ENCODE peak calls at places on chromosomes 2 and 18, in seven cellular contexts. N is SIG-M5; B is EL; L is ureter; V is stimulated activated CD8-positive, alpha-beta memory T cell treated with anti-CD3 and anti-CD28 coated beads, Interleukin-15, amount 100 ng/mL, for 24 hours; Q is activated naive CD4-positive, alpha-beta T cell treated with Interleukin-2 at 50 U/mL for 16 hours; O is activated CD4-positive, alpha-beta T cell treated with anti-CD3 and anti-CD28 coated beads, Interleukin-2, amount 50 U/mL, for 4 hours. Y is an unnamed sample.

GRCh38 chr2:70124983-70125480 is 37.8 kb downstream of the PCBP1 start:
- DNase-seq in N (peak; percentile 30), B (peak; percentile 42), L (peak; percentile 71), V (no peak), Q (peak; percentile 69), O (peak; percentile 55), Y (peak; percentile 94)

GRCh38 chr18:79259218-79259617 is 136.5 kb upstream of the NFATC1 start:
- DNase-seq in N (no peak), B (no peak), L (no peak), V (no peak), Q (no peak), O (no peak), Y (no peak)

GRCh38 chr18:37314534-37314933 is 251.1 kb downstream of the CELF4 start:
- DNase-seq in N (no peak), B (no peak), L (no peak), V (no peak), Q (no peak), O (no peak), Y (no peak)

GRCh38 chr2:239201884-239202283 is 198.9 kb downstream of the HDAC4 start:
- DNase-seq in N (no peak), B (no peak), L (no peak), V (no peak), Q (no peak), O (no peak), Y (no peak)

GRCh38 chr2:69119104-69119503 is 106.1 kb downstream of the ANTXR1 start:
- DNase-seq in N (no peak), B (no peak), L (no peak), V (no peak), Q (no peak), O (no peak), Y (no peak)

GRCh38 chr2:46170611-46171385 is 126.4 kb upstream of the EPAS1 start:
- DNase-seq in N (no peak), B (no peak), L (no peak), V (no peak), Q (no peak), O (no peak), Y (no peak)

GRCh38 chr18:10797882-10798281 is 272.1 kb downstream of the NAPG start:
- DNase-seq in N (no peak), B (no peak), L (no peak), V (no peak), Q (no peak), O (no peak), Y (no peak)

GRCh38 chr2:241701155-241701404 is 759 bp upstream of the ING5 start:
- DNase-seq in N (no peak), B (no peak), L (no peak), V (no peak), Q (no peak), O (no peak), Y (no peak)

GRCh38 chr2:68693947-68694346 is 40.7 kb upstream of the ARHGAP25 start:
- DNase-seq in N (no peak), B (no peak), L (no peak), V (no peak), Q (no peak), O (no peak), Y (peak; percentile 53)

GRCh38 chr2:141923657-141924056 is 207.2 kb downstream of the LRP1B start:
- DNase-seq in N (no peak), B (peak; percentile 29), L (no peak), V (no peak), Q (no peak), O (no peak), Y (no peak)

GRCh38 chr2:38653715-38654494 is 12.0 kb upstream of the GALM start:
- DNase-seq in N (no peak), B (no peak), L (no peak), V (no peak), Q (peak; percentile 85), O (peak; percentile 72), Y (no peak)

GRCh38 chr2:46876741-46877384 is 38.7 kb downstream of the MCFD2 start:
- DNase-seq in N (no peak), B (peak; percentile 76), L (no peak), V (no peak), Q (no peak), O (no peak), Y (no peak)

GRCh38 chr2:10410001-10410671 is 38.0 kb downstream of the ODC1 start:
- DNase-seq in N (peak; percentile 92), B (no peak), L (no peak), V (no peak), Q (no peak), O (no peak), Y (no peak)

GRCh38 chr2:188983427-188984101 is 9.4 kb downstream of the COL3A1 start:
- DNase-seq in N (no peak), B (peak; percentile 69), L (no peak), V (no peak), Q (no peak), O (no peak), Y (no peak)

GRCh38 chr2:234994340-234995321 is 42.8 kb downstream of the SH3BP4 start:
- DNase-seq in N (no peak), B (no peak), L (no peak), V (no peak), Q (no peak), O (no peak), Y (no peak)

GRCh38 chr18:48975221-48975816 is 24.6 kb upstream of the SMAD7 start:
- DNase-seq in N (no peak), B (no peak), L (no peak), V (no peak), Q (no peak), O (no peak), Y (no peak)

GRCh38 chr2:135948642-135949355 is 36.6 kb downstream of the DARS1 start:
- DNase-seq in N (no peak), B (peak; percentile 67), L (no peak), V (no peak), Q (peak; percentile 42), O (no peak), Y (no peak)

GRCh38 chr2:217950401-217950871 is 52.4 kb downstream of the TNS1 start:
- DNase-seq in N (no peak), B (no peak), L (no peak), V (no peak), Q (no peak), O (no peak), Y (no peak)

GRCh38 chr18:47594063-47594462 is 336.4 kb downstream of the SMAD2 start:
- DNase-seq in N (no peak), B (no peak), L (no peak), V (no peak), Q (no peak), O (no peak), Y (no peak)

Y was measured in esophagus muscularis mucosa.